ENCODE peak calls at places on chromosomes 12 and 14, in seven cellular contexts. U is activated T-cell treated with anti-CD3 and anti-CD28 coated beads, Interleukin-2, amount 50 U/mL, for 1 hour; W is body of pancreas; K is ACHN; X is cerebellar cortex; R is PC-3; V is CD4-positive, alpha-beta memory T cell. S is an unnamed sample.

GRCh38 chr12:76714415-76714814 is 49.5 kb upstream of the ZDHHC17 start:
- DNase-seq in U (no peak), W (no peak), K (no peak), X (no peak), R (no peak), V (no peak), S (no peak)

GRCh38 chr12:51160814-51161459 is 12.0 kb downstream of the TFCP2 start:
- DNase-seq in U (no peak), W (no peak), K (no peak), X (no peak), R (no peak), V (no peak), S (no peak)

GRCh38 chr14:72780771-72781170 is 113.1 kb downstream of the DPF3 start:
- DNase-seq in U (no peak), W (no peak), K (no peak), X (no peak), R (no peak), V (no peak), S (no peak)

GRCh38 chr12:125734137-125734536 is 668.9 kb downstream of the AACS start:
- DNase-seq in U (no peak), W (no peak), K (peak), X (no peak), R (no peak), V (no peak), S (peak)

GRCh38 chr12:28088566-28089277 is 101.5 kb upstream of the CCDC91 start:
- DNase-seq in U (no peak), W (no peak), K (no peak), X (no peak), R (no peak), V (no peak), S (no peak)

GRCh38 chr14:88454886-88455285 is 69.4 kb downstream of the SPATA7 start:
- DNase-seq in U (no peak), W (no peak), K (no peak), X (no peak), R (no peak), V (no peak), S (no peak)

GRCh38 chr12:132593938-132594358 is 16.4 kb downstream of the LRCOL1 start:
- DNase-seq in U (no peak), W (peak), K (peak), X (peak), R (peak), V (no peak), S (peak)

GRCh38 chr12:71551529-71551928 is 111.9 kb downstream of the LGR5 start:
- DNase-seq in U (no peak), W (no peak), K (peak), X (no peak), R (peak), V (no peak), S (peak)

GRCh38 chr12:89040146-89040964 is 311.9 kb downstream of the DUSP6 start:
- DNase-seq in U (peak), W (no peak), K (no peak), X (no peak), R (peak), V (peak), S (no peak)

GRCh38 chr14:102321456-102322101 is 2.0 kb downstream of the ZNF839 start:
- DNase-seq in U (no peak), W (no peak), K (no peak), X (no peak), R (no peak), V (no peak), S (no peak)

GRCh38 chr14:100849432-100849831 is 23.5 kb downstream of the MEG3 start:
- DNase-seq in U (no peak), W (no peak), K (peak), X (no peak), R (peak), V (no peak), S (no peak)

GRCh38 chr12:122199484-122200355 is 3.8 kb upstream of the B3GNT4 start:
- DNase-seq in U (no peak), W (no peak), K (no peak), X (no peak), R (no peak), V (no peak), S (no peak)

GRCh38 chr12:82028772-82029171 is 269.6 kb upstream of the PPFIA2 start:
- DNase-seq in U (no peak), W (no peak), K (no peak), X (no peak), R (no peak), V (no peak), S (no peak)

GRCh38 chr14:81172353-81172752 is 48.4 kb downstream of the GTF2A1 start:
- DNase-seq in U (no peak), W (no peak), K (no peak), X (no peak), R (no peak), V (no peak), S (no peak)

GRCh38 chr12:19575307-19576243 is 136.3 kb downstream of the AEBP2 start:
- DNase-seq in U (no peak), W (peak), K (peak), X (peak), R (peak), V (no peak), S (peak)

GRCh38 chr14:68652433-68652690 is 140.5 kb downstream of the ZFP36L1 start:
- DNase-seq in U (no peak), W (no peak), K (no peak), X (no peak), R (no peak), V (no peak), S (no peak)

GRCh38 chr12:100798799-100799198 is 4.2 kb downstream of the ANO4 start:
- DNase-seq in U (no peak), W (no peak), K (no peak), X (no peak), R (no peak), V (no peak), S (no peak)

GRCh38 chr14:105493921-105494605 is 3.0 kb downstream of the TEDC1 start:
- DNase-seq in U (peak), W (no peak), K (no peak), X (no peak), R (no peak), V (no peak), S (no peak)

GRCh38 chr12:4269279-4269991 is 4.1 kb upstream of the CCND2 start:
- DNase-seq in U (peak), W (peak), K (peak), X (peak), R (no peak), V (peak), S (no peak)

GRCh38 chr12:123488539-123489230 is 30.7 kb downstream of the SNRNP35 start:
- DNase-seq in U (no peak), W (no peak), K (no peak), X (no peak), R (no peak), V (no peak), S (no peak)

GRCh38 chr12:96241484-96242256 is 47.5 kb downstream of the ELK3 start:
- DNase-seq in U (peak), W (no peak), K (no peak), X (peak), R (no peak), V (peak), S (no peak)

GRCh38 chr14:71521238-71521637 is 411.0 kb upstream of the RGS6 start:
- DNase-seq in U (no peak), W (no peak), K (no peak), X (no peak), R (peak), V (no peak), S (no peak)

GRCh38 chr12:46722737-46723136 is 103.1 kb downstream of the SLC38A4 start:
- DNase-seq in U (no peak), W (no peak), K (no peak), X (peak), R (peak), V (no peak), S (peak)

GRCh38 chr12:101527682-101528081 is 52.5 kb downstream of the SPIC start:
- DNase-seq in U (no peak), W (no peak), K (no peak), X (no peak), R (no peak), V (no peak), S (no peak)

GRCh38 chr12:104637616-104638015 is 180.9 kb downstream of the CHST11 start:
- DNase-seq in U (no peak), W (no peak), K (no peak), X (no peak), R (no peak), V (no peak), S (no peak)

S was measured in RKO.